ENCODE peak calls at places on chromosomes 4 and X, in four cellular contexts. H, C, G and L are unnamed samples.

GRCh38 chr4:3112979-3113469 is 38.5 kb downstream of the HTT start:
- DNase-seq in C (no peak), G (no peak), H (no peak), L (no peak)

GRCh38 chrX:110578270-110578669 is 217.3 kb downstream of the CHRDL1 start:
- DNase-seq in H (no peak), G (no peak), C (no peak), L (no peak)

GRCh38 chrX:103157511-103158316 is 57.2 kb upstream of the BEX4 start:
- DNase-seq in H (peak; percentile 51), G (no peak), C (peak; percentile 35), L (no peak)

GRCh38 chrX:112630187-112630586 is 49.6 kb downstream of the LHFPL1 start:
- DNase-seq in G (no peak), C (no peak), H (no peak), L (no peak)

GRCh38 chr4:145938618-145939177 is at the start of gene ZNF827:
- DNase-seq in G (peak; percentile 49), C (no peak), H (peak; percentile 65), L (peak; percentile 64)

GRCh38 chr4:48640225-48640624 is 139.9 kb downstream of the FRYL start:
- DNase-seq in G (no peak), C (no peak), H (no peak), L (no peak)

GRCh38 chr4:129092636-129093172 is 635 bp downstream of the SCLT1 start:
- DNase-seq in C (no peak), G (no peak), H (no peak), L (no peak)

GRCh38 chr4:15654556-15655222 is 468 bp downstream of the FBXL5 start:
- DNase-seq in H (no peak), G (no peak), C (peak; percentile 60), L (no peak)

GRCh38 chr4:160580581-160580980 is 1477.7 kb downstream of the RAPGEF2 start:
- DNase-seq in C (no peak), H (no peak), G (no peak), L (no peak)

GRCh38 chr4:136863756-136864155 is 668.5 kb downstream of the PCDH18 start:
- DNase-seq in G (no peak), C (no peak), H (no peak), L (peak; percentile 10)

GRCh38 chr4:114562176-114562904 is 36.3 kb upstream of the UGT8 start:
- DNase-seq in G (no peak), H (peak; percentile 44), C (no peak), L (no peak)

GRCh38 chr4:6908397-6909112 is 1.1 kb upstream of the TBC1D14 start:
- DNase-seq in H (no peak), C (no peak), G (no peak), L (no peak)

GRCh38 chr4:145351162-145351561 is 130.5 kb upstream of the SMAD1 start:
- DNase-seq in C (no peak), H (no peak), G (no peak), L (no peak)

GRCh38 chr4:71709961-71710360 is 73.9 kb downstream of the GC start:
- DNase-seq in C (peak; percentile 5), G (no peak), H (no peak), L (no peak)

GRCh38 chrX:40054793-40055192 is 43.0 kb downstream of the BCOR start:
- DNase-seq in G (no peak), C (no peak), H (no peak), L (no peak)

GRCh38 chr4:48025005-48025404 is 8.4 kb downstream of the NIPAL1 start:
- DNase-seq in C (no peak), G (no peak), H (no peak), L (no peak)

GRCh38 chr4:24476209-24476781 is 108.1 kb downstream of the DHX15 start:
- DNase-seq in H (no peak), C (peak; percentile 33), G (no peak), L (no peak)

GRCh38 chrX:45669715-45670360 is 469.2 kb upstream of the DIPK2B start:
- DNase-seq in G (no peak), C (no peak), H (no peak), L (no peak)

GRCh38 chr4:4950891-4951290 is 68.4 kb downstream of the CYTL1 start:
- DNase-seq in C (no peak), H (no peak), G (no peak), L (no peak)

GRCh38 chr4:41709844-41710481 is 38.6 kb downstream of the PHOX2B start:
- DNase-seq in C (no peak), G (no peak), H (no peak), L (no peak)

GRCh38 chrX:12447448-12448154 is 309.3 kb downstream of the FRMPD4 start:
- DNase-seq in G (no peak), H (no peak), C (no peak), L (no peak)

GRCh38 chr4:184306949-184307348 is 89.3 kb upstream of the ENPP6 start:
- DNase-seq in G (no peak), H (no peak), C (no peak), L (no peak)

GRCh38 chr4:139560396-139561084 is 4.5 kb upstream of the SETD7 start:
- DNase-seq in C (no peak), G (no peak), H (no peak), L (no peak)
- TF ChIP-seq EGR1 in C (no peak), G (no peak), H (no peak), L (no peak)

DNA sequence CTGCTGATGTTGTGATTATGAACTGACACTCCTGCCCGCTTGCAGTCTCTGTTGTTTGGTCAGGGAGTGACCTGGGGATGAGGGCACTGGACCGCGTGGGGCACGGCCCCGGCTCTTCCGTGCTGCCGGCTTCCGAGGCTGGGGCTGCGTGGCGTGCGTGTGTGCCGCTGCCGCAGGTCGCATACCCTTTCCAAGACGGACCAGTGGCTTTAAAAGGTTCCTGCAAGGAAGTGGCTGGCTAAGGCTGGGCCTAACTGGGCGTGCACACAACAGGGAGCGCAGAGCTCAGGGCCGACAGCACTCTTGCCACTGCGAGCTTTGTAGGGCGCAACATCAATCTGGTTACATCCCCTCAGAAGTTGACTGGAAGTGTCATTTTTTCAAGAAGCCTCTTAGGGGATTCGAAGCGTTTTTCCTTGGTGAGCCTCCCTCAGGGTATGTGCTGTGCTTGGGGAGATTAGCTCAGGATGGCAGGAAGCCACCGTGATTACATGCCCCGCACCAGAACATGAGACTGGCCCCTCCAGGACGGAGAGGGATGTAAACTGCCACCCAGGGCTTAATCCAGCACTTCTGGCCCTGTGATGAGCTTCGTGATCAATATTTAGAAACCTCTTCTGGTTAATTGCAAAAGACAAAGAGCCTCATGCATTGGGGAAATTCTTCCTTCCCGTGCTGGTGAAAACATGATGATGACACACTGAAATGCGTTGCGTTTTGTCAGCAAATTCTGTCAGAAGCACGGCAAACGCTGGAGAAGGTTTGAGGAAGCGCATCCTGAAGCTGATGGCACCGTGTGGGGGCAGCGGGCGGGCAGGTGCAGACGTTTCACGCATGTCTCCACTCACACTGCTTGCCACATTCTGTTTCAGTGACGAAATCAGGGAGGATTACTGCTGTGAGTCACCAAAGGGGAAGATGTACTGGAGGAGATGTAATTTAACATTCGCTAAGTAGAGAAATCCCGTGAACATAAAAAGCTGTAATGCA is 11.1 kb downstream of the MAEA start:
- DNase-seq in G (no peak), H (no peak), C (no peak), L (no peak)
- TF ChIP-seq EGR1 in G (no peak), H (no peak), C (no peak), L (no peak)

GRCh38 chr4:171650543-171650942 is 162.7 kb upstream of the GALNTL6 start:
- DNase-seq in G (no peak), C (no peak), H (no peak), L (no peak)

GRCh38 chr4:171639540-171639939 is 173.7 kb upstream of the GALNTL6 start:
- DNase-seq in C (no peak), H (no peak), G (peak; percentile 88), L (no peak)

GRCh38 chr4:171646984-171647383 is 166.2 kb upstream of the GALNTL6 start:
- DNase-seq in H (no peak), C (peak; percentile 8), G (no peak), L (no peak)

GRCh38 chr4:171648926-171649325 is 164.3 kb upstream of the GALNTL6 start:
- DNase-seq in G (no peak), H (no peak), C (no peak), L (no peak)

GRCh38 chr4:171644430-171645057 is 168.7 kb upstream of the GALNTL6 start:
- DNase-seq in H (no peak), G (peak; percentile 63), C (no peak), L (no peak)
- TF ChIP-seq EGR1 in H (no peak), G (no peak), C (no peak), L (no peak)

DNA sequence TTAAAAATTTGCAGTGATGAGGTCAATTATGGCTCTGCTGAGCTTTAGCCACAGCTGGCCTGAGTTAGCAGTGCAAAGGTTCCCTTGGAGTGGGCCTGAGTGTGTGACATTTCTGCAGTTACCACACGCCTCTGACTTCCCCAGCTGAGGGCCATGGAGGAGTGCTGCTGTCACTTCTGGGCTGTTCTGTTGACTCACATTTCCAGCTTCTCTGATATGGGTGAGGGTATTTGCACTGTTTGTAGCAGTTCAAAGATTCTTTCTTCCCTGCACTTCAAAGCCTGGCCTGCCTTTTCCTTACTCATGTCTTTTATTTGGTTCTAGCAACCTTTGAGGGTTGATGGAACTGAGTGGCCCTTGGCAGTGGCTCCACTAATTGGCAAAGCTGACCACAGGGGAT is 26.5 kb upstream of the SCML1 start:
- DNase-seq in C (no peak), G (no peak), H (no peak), L (no peak)
- TF ChIP-seq EGR1 in C (no peak), G (no peak), H (no peak), L (no peak)

DNA sequence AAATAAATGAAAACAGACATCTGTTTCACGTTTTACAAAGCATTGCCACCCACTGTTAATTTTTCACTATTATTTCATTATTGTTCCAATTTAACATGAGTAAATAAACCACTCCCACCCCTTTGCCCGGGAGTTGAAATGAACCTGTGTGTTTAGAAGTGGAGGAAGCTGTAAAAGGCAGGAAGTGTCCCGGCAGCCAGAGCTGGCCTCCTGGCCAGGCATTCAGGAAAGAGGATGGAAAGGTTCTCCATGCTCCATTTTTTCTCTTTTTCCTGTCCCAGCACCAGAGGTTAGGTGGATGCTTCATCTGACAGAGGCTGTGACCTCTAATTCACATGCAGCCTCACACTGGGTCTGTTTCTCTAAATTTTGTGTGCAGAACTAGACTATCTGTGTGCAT is 55.5 kb upstream of the LNX1 start:
- DNase-seq in G (no peak), C (no peak), H (no peak), L (no peak)
- TF ChIP-seq EGR1 in G (no peak), C (no peak), H (no peak), L (no peak)

DNA sequence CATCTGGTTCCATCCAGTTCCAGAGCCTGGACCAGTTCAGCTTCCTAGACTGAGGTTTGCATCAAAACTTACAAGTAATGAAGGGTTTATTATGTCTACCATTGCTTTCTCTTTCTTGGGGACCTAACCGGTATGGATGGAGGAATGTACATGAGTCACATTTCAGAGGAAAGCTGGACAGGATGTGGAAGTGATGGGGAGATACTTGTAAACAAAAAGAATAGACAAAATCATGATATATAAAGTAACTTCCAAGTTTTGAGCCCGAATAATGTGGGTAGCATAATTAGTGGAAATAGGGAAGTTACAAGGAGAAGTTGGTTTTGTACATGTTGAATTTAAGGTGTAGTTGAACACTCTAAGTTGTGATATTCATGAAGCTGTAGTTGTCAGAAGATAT is 14.9 kb downstream of the FNIP2 start:
- DNase-seq in H (no peak), C (no peak), G (no peak), L (no peak)
- TF ChIP-seq EGR1 in H (no peak), C (no peak), G (no peak), L (no peak)

GRCh38 chr4:143364063-143364462 is 27.4 kb downstream of the GAB1 start:
- DNase-seq in G (no peak), C (no peak), H (no peak), L (no peak)

GRCh38 chr4:143367863-143368262 is 31.2 kb downstream of the GAB1 start:
- DNase-seq in H (no peak), G (no peak), C (no peak), L (no peak)

GRCh38 chr4:143372093-143372915 is 35.6 kb downstream of the GAB1 start:
- DNase-seq in H (no peak), G (peak; percentile 65), C (no peak), L (no peak)

GRCh38 chr4:143374771-143375170 is 38.1 kb downstream of the GAB1 start:
- DNase-seq in G (no peak), C (no peak), H (no peak), L (no peak)

GRCh38 chr4:143369556-143369955 is 32.9 kb downstream of the GAB1 start:
- DNase-seq in C (no peak), H (no peak), G (no peak), L (no peak)
- TF ChIP-seq EGR1 in C (no peak), H (no peak), G (no peak), L (no peak)